ENCODE peak calls at places on chromosomes 13 and 19, in ten cellular contexts. One of them, this sample, is unnamed.

GRCh38 chr19:49988433-49988832 is 27.5 kb upstream of the SIGLEC11 start:
- DNase-seq in fibroblast of the conjunctiva: no peak
- DNase-seq in NCI-H526 treated with DMSO at 0.1 percent for 48 hours: no peak
- DNase-seq in pons: no peak
- DNase-seq in stimulated activated CD4-positive, alpha-beta T cell treated with anti-CD3 and anti-CD28 coated beads, Interleukin-4, amount 100 ng/mL, for 48 hours: peak
- DNase-seq in mammary epithelial cell: peak
- DNase-seq in T-helper 1 cell: no peak
- DNase-seq in BJ: no peak
- DNase-seq in NCI-H69: no peak
- DNase-seq in activated CD4-positive, alpha-beta T cell treated with anti-CD3 and anti-CD28 coated beads for 24 hours: peak
- DNase-seq in this sample: no peak

GRCh38 chr13:114283581-114283980 is 2.2 kb downstream of the UPF3A start:
- DNase-seq in fibroblast of the conjunctiva: no peak
- DNase-seq in NCI-H526 treated with DMSO at 0.1 percent for 48 hours: no peak
- DNase-seq in pons: no peak
- DNase-seq in stimulated activated CD4-positive, alpha-beta T cell treated with anti-CD3 and anti-CD28 coated beads, Interleukin-4, amount 100 ng/mL, for 48 hours: no peak
- DNase-seq in mammary epithelial cell: no peak
- DNase-seq in T-helper 1 cell: no peak
- DNase-seq in BJ: no peak
- DNase-seq in NCI-H69: no peak
- DNase-seq in activated CD4-positive, alpha-beta T cell treated with anti-CD3 and anti-CD28 coated beads for 24 hours: no peak
- DNase-seq in this sample: no peak

GRCh38 chr19:39172700-39173501 is 23.9 kb upstream of the NCCRP1 start:
- DNase-seq in fibroblast of the conjunctiva: no peak
- DNase-seq in NCI-H526 treated with DMSO at 0.1 percent for 48 hours: no peak
- DNase-seq in pons: no peak
- DNase-seq in stimulated activated CD4-positive, alpha-beta T cell treated with anti-CD3 and anti-CD28 coated beads, Interleukin-4, amount 100 ng/mL, for 48 hours: no peak
- DNase-seq in mammary epithelial cell: no peak
- DNase-seq in T-helper 1 cell: no peak
- DNase-seq in BJ: no peak
- DNase-seq in NCI-H69: no peak
- DNase-seq in activated CD4-positive, alpha-beta T cell treated with anti-CD3 and anti-CD28 coated beads for 24 hours: no peak
- DNase-seq in this sample: no peak

GRCh38 chr19:13037161-13037560 is 41.9 kb downstream of the NFIX start:
- DNase-seq in fibroblast of the conjunctiva: no peak
- DNase-seq in NCI-H526 treated with DMSO at 0.1 percent for 48 hours: no peak
- DNase-seq in pons: no peak
- DNase-seq in stimulated activated CD4-positive, alpha-beta T cell treated with anti-CD3 and anti-CD28 coated beads, Interleukin-4, amount 100 ng/mL, for 48 hours: no peak
- DNase-seq in mammary epithelial cell: peak
- DNase-seq in T-helper 1 cell: no peak
- DNase-seq in BJ: no peak
- DNase-seq in NCI-H69: no peak
- DNase-seq in activated CD4-positive, alpha-beta T cell treated with anti-CD3 and anti-CD28 coated beads for 24 hours: no peak
- DNase-seq in this sample: peak

GRCh38 chr19:44848036-44848804 is 2.1 kb downstream of the NECTIN2 start:
- DNase-seq in fibroblast of the conjunctiva: no peak
- DNase-seq in NCI-H526 treated with DMSO at 0.1 percent for 48 hours: no peak
- DNase-seq in pons: peak
- DNase-seq in stimulated activated CD4-positive, alpha-beta T cell treated with anti-CD3 and anti-CD28 coated beads, Interleukin-4, amount 100 ng/mL, for 48 hours: no peak
- DNase-seq in mammary epithelial cell: no peak
- DNase-seq in T-helper 1 cell: no peak
- DNase-seq in BJ: no peak
- DNase-seq in NCI-H69: peak
- DNase-seq in activated CD4-positive, alpha-beta T cell treated with anti-CD3 and anti-CD28 coated beads for 24 hours: no peak
- DNase-seq in this sample: peak

GRCh38 chr19:46925548-46925950 is 64.8 kb downstream of the ARHGAP35 start:
- DNase-seq in fibroblast of the conjunctiva: no peak
- DNase-seq in NCI-H526 treated with DMSO at 0.1 percent for 48 hours: no peak
- DNase-seq in pons: no peak
- DNase-seq in stimulated activated CD4-positive, alpha-beta T cell treated with anti-CD3 and anti-CD28 coated beads, Interleukin-4, amount 100 ng/mL, for 48 hours: no peak
- DNase-seq in mammary epithelial cell: peak
- DNase-seq in T-helper 1 cell: no peak
- DNase-seq in BJ: no peak
- DNase-seq in NCI-H69: no peak
- DNase-seq in activated CD4-positive, alpha-beta T cell treated with anti-CD3 and anti-CD28 coated beads for 24 hours: no peak
- DNase-seq in this sample: no peak

GRCh38 chr13:73985789-73986188 is 148.4 kb downstream of the KLF12 start:
- DNase-seq in fibroblast of the conjunctiva: no peak
- DNase-seq in NCI-H526 treated with DMSO at 0.1 percent for 48 hours: no peak
- DNase-seq in pons: no peak
- DNase-seq in stimulated activated CD4-positive, alpha-beta T cell treated with anti-CD3 and anti-CD28 coated beads, Interleukin-4, amount 100 ng/mL, for 48 hours: no peak
- DNase-seq in mammary epithelial cell: no peak
- DNase-seq in T-helper 1 cell: no peak
- DNase-seq in BJ: no peak
- DNase-seq in NCI-H69: peak
- DNase-seq in activated CD4-positive, alpha-beta T cell treated with anti-CD3 and anti-CD28 coated beads for 24 hours: no peak
- DNase-seq in this sample: no peak

GRCh38 chr13:113740286-113740556 is 18.8 kb upstream of the TMEM255B start:
- DNase-seq in fibroblast of the conjunctiva: no peak
- DNase-seq in NCI-H526 treated with DMSO at 0.1 percent for 48 hours: no peak
- DNase-seq in pons: no peak
- DNase-seq in stimulated activated CD4-positive, alpha-beta T cell treated with anti-CD3 and anti-CD28 coated beads, Interleukin-4, amount 100 ng/mL, for 48 hours: no peak
- DNase-seq in mammary epithelial cell: no peak
- DNase-seq in T-helper 1 cell: no peak
- DNase-seq in BJ: no peak
- DNase-seq in NCI-H69: no peak
- DNase-seq in activated CD4-positive, alpha-beta T cell treated with anti-CD3 and anti-CD28 coated beads for 24 hours: no peak
- DNase-seq in this sample: no peak

GRCh38 chr13:98576215-98576945 is 527 bp downstream of the STK24 start:
- DNase-seq in fibroblast of the conjunctiva: no peak
- DNase-seq in NCI-H526 treated with DMSO at 0.1 percent for 48 hours: peak
- DNase-seq in pons: no peak
- DNase-seq in stimulated activated CD4-positive, alpha-beta T cell treated with anti-CD3 and anti-CD28 coated beads, Interleukin-4, amount 100 ng/mL, for 48 hours: no peak
- DNase-seq in mammary epithelial cell: peak
- DNase-seq in T-helper 1 cell: no peak
- DNase-seq in BJ: no peak
- DNase-seq in NCI-H69: peak
- DNase-seq in activated CD4-positive, alpha-beta T cell treated with anti-CD3 and anti-CD28 coated beads for 24 hours: no peak
- DNase-seq in this sample: no peak

GRCh38 chr19:16590876-16591802 is 18.9 kb upstream of the SLC35E1 start:
- DNase-seq in fibroblast of the conjunctiva: no peak
- DNase-seq in NCI-H526 treated with DMSO at 0.1 percent for 48 hours: no peak
- DNase-seq in pons: no peak
- DNase-seq in stimulated activated CD4-positive, alpha-beta T cell treated with anti-CD3 and anti-CD28 coated beads, Interleukin-4, amount 100 ng/mL, for 48 hours: no peak
- DNase-seq in mammary epithelial cell: no peak
- DNase-seq in T-helper 1 cell: no peak
- DNase-seq in BJ: no peak
- DNase-seq in NCI-H69: no peak
- DNase-seq in activated CD4-positive, alpha-beta T cell treated with anti-CD3 and anti-CD28 coated beads for 24 hours: no peak
- DNase-seq in this sample: no peak

GRCh38 chr13:102700088-102701031 is 5.5 kb upstream of the METTL21C start:
- DNase-seq in fibroblast of the conjunctiva: no peak
- DNase-seq in NCI-H526 treated with DMSO at 0.1 percent for 48 hours: no peak
- DNase-seq in pons: no peak
- DNase-seq in stimulated activated CD4-positive, alpha-beta T cell treated with anti-CD3 and anti-CD28 coated beads, Interleukin-4, amount 100 ng/mL, for 48 hours: no peak
- DNase-seq in mammary epithelial cell: no peak
- DNase-seq in T-helper 1 cell: no peak
- DNase-seq in BJ: peak
- DNase-seq in NCI-H69: peak
- DNase-seq in activated CD4-positive, alpha-beta T cell treated with anti-CD3 and anti-CD28 coated beads for 24 hours: no peak
- DNase-seq in this sample: peak

GRCh38 chr19:45653634-45654033 is 14.4 kb upstream of the GIPR start:
- DNase-seq in fibroblast of the conjunctiva: no peak
- DNase-seq in NCI-H526 treated with DMSO at 0.1 percent for 48 hours: no peak
- DNase-seq in pons: no peak
- DNase-seq in stimulated activated CD4-positive, alpha-beta T cell treated with anti-CD3 and anti-CD28 coated beads, Interleukin-4, amount 100 ng/mL, for 48 hours: no peak
- DNase-seq in mammary epithelial cell: no peak
- DNase-seq in T-helper 1 cell: no peak
- DNase-seq in BJ: no peak
- DNase-seq in NCI-H69: peak
- DNase-seq in activated CD4-positive, alpha-beta T cell treated with anti-CD3 and anti-CD28 coated beads for 24 hours: no peak
- DNase-seq in this sample: no peak

GRCh38 chr13:54845351-54845965 is 1816.8 kb downstream of the OLFM4 start:
- DNase-seq in fibroblast of the conjunctiva: no peak
- DNase-seq in NCI-H526 treated with DMSO at 0.1 percent for 48 hours: no peak
- DNase-seq in pons: no peak
- DNase-seq in stimulated activated CD4-positive, alpha-beta T cell treated with anti-CD3 and anti-CD28 coated beads, Interleukin-4, amount 100 ng/mL, for 48 hours: no peak
- DNase-seq in mammary epithelial cell: no peak
- DNase-seq in T-helper 1 cell: no peak
- DNase-seq in BJ: no peak
- DNase-seq in NCI-H69: peak
- DNase-seq in activated CD4-positive, alpha-beta T cell treated with anti-CD3 and anti-CD28 coated beads for 24 hours: no peak
- DNase-seq in this sample: no peak

GRCh38 chr13:97276862-97277269 is 54.7 kb downstream of the MBNL2 start:
- DNase-seq in fibroblast of the conjunctiva: no peak
- DNase-seq in NCI-H526 treated with DMSO at 0.1 percent for 48 hours: no peak
- DNase-seq in pons: no peak
- DNase-seq in stimulated activated CD4-positive, alpha-beta T cell treated with anti-CD3 and anti-CD28 coated beads, Interleukin-4, amount 100 ng/mL, for 48 hours: no peak
- DNase-seq in mammary epithelial cell: no peak
- DNase-seq in T-helper 1 cell: no peak
- DNase-seq in BJ: no peak
- DNase-seq in NCI-H69: no peak
- DNase-seq in activated CD4-positive, alpha-beta T cell treated with anti-CD3 and anti-CD28 coated beads for 24 hours: no peak
- DNase-seq in this sample: peak

GRCh38 chr19:35559281-35559659 is 4.2 kb downstream of the ATP4A start:
- DNase-seq in fibroblast of the conjunctiva: no peak
- DNase-seq in NCI-H526 treated with DMSO at 0.1 percent for 48 hours: no peak
- DNase-seq in pons: no peak
- DNase-seq in stimulated activated CD4-positive, alpha-beta T cell treated with anti-CD3 and anti-CD28 coated beads, Interleukin-4, amount 100 ng/mL, for 48 hours: no peak
- DNase-seq in mammary epithelial cell: no peak
- DNase-seq in T-helper 1 cell: no peak
- DNase-seq in BJ: no peak
- DNase-seq in NCI-H69: no peak
- DNase-seq in activated CD4-positive, alpha-beta T cell treated with anti-CD3 and anti-CD28 coated beads for 24 hours: no peak
- DNase-seq in this sample: no peak

GRCh38 chr13:99987180-99988047 is 5.8 kb downstream of the ZIC2 start:
- DNase-seq in fibroblast of the conjunctiva: no peak
- DNase-seq in NCI-H526 treated with DMSO at 0.1 percent for 48 hours: no peak
- DNase-seq in pons: no peak
- DNase-seq in stimulated activated CD4-positive, alpha-beta T cell treated with anti-CD3 and anti-CD28 coated beads, Interleukin-4, amount 100 ng/mL, for 48 hours: no peak
- DNase-seq in mammary epithelial cell: no peak
- DNase-seq in T-helper 1 cell: no peak
- DNase-seq in BJ: no peak
- DNase-seq in NCI-H69: no peak
- DNase-seq in activated CD4-positive, alpha-beta T cell treated with anti-CD3 and anti-CD28 coated beads for 24 hours: no peak
- DNase-seq in this sample: no peak

GRCh38 chr19:9995999-9996398 is 14.3 kb downstream of the COL5A3 start:
- DNase-seq in fibroblast of the conjunctiva: no peak
- DNase-seq in NCI-H526 treated with DMSO at 0.1 percent for 48 hours: no peak
- DNase-seq in pons: no peak
- DNase-seq in stimulated activated CD4-positive, alpha-beta T cell treated with anti-CD3 and anti-CD28 coated beads, Interleukin-4, amount 100 ng/mL, for 48 hours: no peak
- DNase-seq in mammary epithelial cell: no peak
- DNase-seq in T-helper 1 cell: no peak
- DNase-seq in BJ: no peak
- DNase-seq in NCI-H69: no peak
- DNase-seq in activated CD4-positive, alpha-beta T cell treated with anti-CD3 and anti-CD28 coated beads for 24 hours: no peak
- DNase-seq in this sample: no peak

GRCh38 chr13:20721454-20722357 is 18.2 kb downstream of the IL17D start:
- DNase-seq in fibroblast of the conjunctiva: peak
- DNase-seq in NCI-H526 treated with DMSO at 0.1 percent for 48 hours: peak
- DNase-seq in pons: no peak
- DNase-seq in stimulated activated CD4-positive, alpha-beta T cell treated with anti-CD3 and anti-CD28 coated beads, Interleukin-4, amount 100 ng/mL, for 48 hours: no peak
- DNase-seq in mammary epithelial cell: peak
- DNase-seq in T-helper 1 cell: no peak
- DNase-seq in BJ: no peak
- DNase-seq in NCI-H69: peak
- DNase-seq in activated CD4-positive, alpha-beta T cell treated with anti-CD3 and anti-CD28 coated beads for 24 hours: no peak
- DNase-seq in this sample: peak

GRCh38 chr19:35739275-35740107 is 2.8 kb downstream of the IGFLR1 start:
- DNase-seq in fibroblast of the conjunctiva: no peak
- DNase-seq in NCI-H526 treated with DMSO at 0.1 percent for 48 hours: no peak
- DNase-seq in pons: no peak
- DNase-seq in stimulated activated CD4-positive, alpha-beta T cell treated with anti-CD3 and anti-CD28 coated beads, Interleukin-4, amount 100 ng/mL, for 48 hours: no peak
- DNase-seq in mammary epithelial cell: no peak
- DNase-seq in T-helper 1 cell: no peak
- DNase-seq in BJ: no peak
- DNase-seq in NCI-H69: no peak
- DNase-seq in activated CD4-positive, alpha-beta T cell treated with anti-CD3 and anti-CD28 coated beads for 24 hours: no peak
- DNase-seq in this sample: no peak

GRCh38 chr19:28966737-28967401 is 246.1 kb downstream of the UQCRFS1 start:
- DNase-seq in fibroblast of the conjunctiva: no peak
- DNase-seq in NCI-H526 treated with DMSO at 0.1 percent for 48 hours: no peak
- DNase-seq in pons: no peak
- DNase-seq in stimulated activated CD4-positive, alpha-beta T cell treated with anti-CD3 and anti-CD28 coated beads, Interleukin-4, amount 100 ng/mL, for 48 hours: no peak
- DNase-seq in mammary epithelial cell: no peak
- DNase-seq in T-helper 1 cell: no peak
- DNase-seq in BJ: no peak
- DNase-seq in NCI-H69: no peak
- DNase-seq in activated CD4-positive, alpha-beta T cell treated with anti-CD3 and anti-CD28 coated beads for 24 hours: no peak
- DNase-seq in this sample: peak

GRCh38 chr19:40523322-40524047 is 53.2 kb upstream of the SHKBP1 start:
- DNase-seq in fibroblast of the conjunctiva: no peak
- DNase-seq in NCI-H526 treated with DMSO at 0.1 percent for 48 hours: peak
- DNase-seq in pons: peak
- DNase-seq in stimulated activated CD4-positive, alpha-beta T cell treated with anti-CD3 and anti-CD28 coated beads, Interleukin-4, amount 100 ng/mL, for 48 hours: peak
- DNase-seq in mammary epithelial cell: peak
- DNase-seq in T-helper 1 cell: no peak
- DNase-seq in BJ: no peak
- DNase-seq in NCI-H69: peak
- DNase-seq in activated CD4-positive, alpha-beta T cell treated with anti-CD3 and anti-CD28 coated beads for 24 hours: no peak
- DNase-seq in this sample: peak

GRCh38 chr13:51525567-51526165 is 58.6 kb upstream of the WDFY2 start:
- DNase-seq in fibroblast of the conjunctiva: no peak
- DNase-seq in NCI-H526 treated with DMSO at 0.1 percent for 48 hours: no peak
- DNase-seq in pons: no peak
- DNase-seq in stimulated activated CD4-positive, alpha-beta T cell treated with anti-CD3 and anti-CD28 coated beads, Interleukin-4, amount 100 ng/mL, for 48 hours: no peak
- DNase-seq in mammary epithelial cell: peak
- DNase-seq in T-helper 1 cell: no peak
- DNase-seq in BJ: no peak
- DNase-seq in NCI-H69: no peak
- DNase-seq in activated CD4-positive, alpha-beta T cell treated with anti-CD3 and anti-CD28 coated beads for 24 hours: no peak
- DNase-seq in this sample: peak

GRCh38 chr19:54209748-54210494 is 9.3 kb downstream of the RPS9 start:
- DNase-seq in fibroblast of the conjunctiva: peak
- DNase-seq in NCI-H526 treated with DMSO at 0.1 percent for 48 hours: peak
- DNase-seq in pons: peak
- DNase-seq in stimulated activated CD4-positive, alpha-beta T cell treated with anti-CD3 and anti-CD28 coated beads, Interleukin-4, amount 100 ng/mL, for 48 hours: no peak
- DNase-seq in mammary epithelial cell: peak
- DNase-seq in T-helper 1 cell: no peak
- DNase-seq in BJ: peak
- DNase-seq in NCI-H69: peak
- DNase-seq in activated CD4-positive, alpha-beta T cell treated with anti-CD3 and anti-CD28 coated beads for 24 hours: no peak
- DNase-seq in this sample: peak

GRCh38 chr19:51014242-51014641 is 5.3 kb downstream of the KLK10 start:
- DNase-seq in fibroblast of the conjunctiva: no peak
- DNase-seq in NCI-H526 treated with DMSO at 0.1 percent for 48 hours: no peak
- DNase-seq in pons: no peak
- DNase-seq in stimulated activated CD4-positive, alpha-beta T cell treated with anti-CD3 and anti-CD28 coated beads, Interleukin-4, amount 100 ng/mL, for 48 hours: no peak
- DNase-seq in mammary epithelial cell: no peak
- DNase-seq in T-helper 1 cell: no peak
- DNase-seq in BJ: no peak
- DNase-seq in NCI-H69: no peak
- DNase-seq in activated CD4-positive, alpha-beta T cell treated with anti-CD3 and anti-CD28 coated beads for 24 hours: no peak
- DNase-seq in this sample: no peak

GRCh38 chr13:97659602-97660001 is 225.6 kb downstream of the RAP2A start:
- DNase-seq in fibroblast of the conjunctiva: peak
- DNase-seq in NCI-H526 treated with DMSO at 0.1 percent for 48 hours: no peak
- DNase-seq in pons: peak
- DNase-seq in stimulated activated CD4-positive, alpha-beta T cell treated with anti-CD3 and anti-CD28 coated beads, Interleukin-4, amount 100 ng/mL, for 48 hours: no peak
- DNase-seq in mammary epithelial cell: no peak
- DNase-seq in T-helper 1 cell: no peak
- DNase-seq in BJ: no peak
- DNase-seq in NCI-H69: peak
- DNase-seq in activated CD4-positive, alpha-beta T cell treated with anti-CD3 and anti-CD28 coated beads for 24 hours: no peak
- DNase-seq in this sample: peak

GRCh38 chr13:102267191-102267590 is 134.7 kb downstream of the FGF14 start:
- DNase-seq in fibroblast of the conjunctiva: no peak
- DNase-seq in NCI-H526 treated with DMSO at 0.1 percent for 48 hours: no peak
- DNase-seq in pons: no peak
- DNase-seq in stimulated activated CD4-positive, alpha-beta T cell treated with anti-CD3 and anti-CD28 coated beads, Interleukin-4, amount 100 ng/mL, for 48 hours: no peak
- DNase-seq in mammary epithelial cell: no peak
- DNase-seq in T-helper 1 cell: no peak
- DNase-seq in BJ: no peak
- DNase-seq in NCI-H69: no peak
- DNase-seq in activated CD4-positive, alpha-beta T cell treated with anti-CD3 and anti-CD28 coated beads for 24 hours: no peak
- DNase-seq in this sample: peak

GRCh38 chr19:2176336-2176994 is 12.7 kb downstream of the DOT1L start:
- DNase-seq in fibroblast of the conjunctiva: no peak
- DNase-seq in NCI-H526 treated with DMSO at 0.1 percent for 48 hours: no peak
- DNase-seq in pons: no peak
- DNase-seq in stimulated activated CD4-positive, alpha-beta T cell treated with anti-CD3 and anti-CD28 coated beads, Interleukin-4, amount 100 ng/mL, for 48 hours: no peak
- DNase-seq in mammary epithelial cell: peak
- DNase-seq in T-helper 1 cell: no peak
- DNase-seq in BJ: no peak
- DNase-seq in NCI-H69: no peak
- DNase-seq in activated CD4-positive, alpha-beta T cell treated with anti-CD3 and anti-CD28 coated beads for 24 hours: no peak
- DNase-seq in this sample: no peak

GRCh38 chr19:54517483-54517882 is 14.9 kb downstream of the LAIR2 start:
- DNase-seq in fibroblast of the conjunctiva: no peak
- DNase-seq in NCI-H526 treated with DMSO at 0.1 percent for 48 hours: peak
- DNase-seq in pons: peak
- DNase-seq in stimulated activated CD4-positive, alpha-beta T cell treated with anti-CD3 and anti-CD28 coated beads, Interleukin-4, amount 100 ng/mL, for 48 hours: peak
- DNase-seq in mammary epithelial cell: peak
- DNase-seq in T-helper 1 cell: no peak
- DNase-seq in BJ: no peak
- DNase-seq in NCI-H69: no peak
- DNase-seq in activated CD4-positive, alpha-beta T cell treated with anti-CD3 and anti-CD28 coated beads for 24 hours: peak
- DNase-seq in this sample: peak